ENCODE peak calls at places on chromosome 1, in nine cellular contexts. O, C, Z, D, N, W, A, K and P are unnamed samples.

GRCh38 chr1:150760003-150760402 is 5.6 kb downstream of the CTSS start:
- DNase-seq in O (no peak), N (no peak), A (no peak), Z (no peak), D (no peak), C (no peak), W (no peak), K (no peak), P (no peak)

GRCh38 chr1:117894078-117894477 is 35.3 kb downstream of the GDAP2 start:
- DNase-seq in W (no peak), O (no peak), A (no peak), Z (no peak), C (no peak), K (no peak), D (no peak), N (no peak), P (no peak)

GRCh38 chr1:11157867-11158266 is 31.3 kb upstream of the ANGPTL7 start:
- DNase-seq in O (no peak), K (peak; percentile 73), D (peak; percentile 88), W (peak; percentile 80), A (no peak), Z (peak; percentile 16), N (no peak), C (no peak), P (peak; percentile 85)

GRCh38 chr1:29379438-29380073 is 143.2 kb downstream of the PTPRU start:
- DNase-seq in D (peak; percentile 8), W (peak; percentile 73), C (no peak), K (no peak), A (no peak), Z (peak; percentile 55), N (no peak), O (no peak), P (no peak)

GRCh38 chr1:109610609-109611307 is 8.7 kb downstream of the GNAT2 start:
- DNase-seq in Z (no peak), D (peak; percentile 64), A (no peak), O (no peak), C (no peak), K (no peak), W (no peak), N (no peak), P (no peak)

GRCh38 chr1:174075245-174075692 is 53.1 kb upstream of the RC3H1 start:
- DNase-seq in C (no peak), N (no peak), K (no peak), Z (no peak), D (no peak), O (no peak), A (no peak), W (no peak), P (no peak)

GRCh38 chr1:155934933-155935590 is 849 bp upstream of the KHDC4 start:
- DNase-seq in A (no peak), O (peak; percentile 47), W (no peak), C (no peak), Z (no peak), N (no peak), K (no peak), D (no peak), P (no peak)

GRCh38 chr1:17189632-17190525 is 15.0 kb upstream of the PADI1 start:
- DNase-seq in D (peak; percentile 98), A (peak; percentile 96), Z (no peak), W (peak; percentile 79), C (no peak), O (no peak), K (peak; percentile 95), N (peak; percentile 23), P (peak; percentile 91)

GRCh38 chr1:4485398-4485797 is 169.0 kb upstream of the AJAP1 start:
- DNase-seq in O (no peak), A (no peak), D (no peak), C (no peak), Z (no peak), K (no peak), W (no peak), N (no peak), P (no peak)

GRCh38 chr1:25922633-25923567 is 16.7 kb upstream of the STMN1 start:
- DNase-seq in C (peak; percentile 29), O (peak; percentile 37), A (peak; percentile 48), N (peak; percentile 76), K (peak; percentile 63), Z (peak; percentile 54), D (peak; percentile 25), W (no peak), P (no peak)

GRCh38 chr1:107879338-107879737 is 85.6 kb downstream of the VAV3 start:
- DNase-seq in A (no peak), N (no peak), W (no peak), K (no peak), C (no peak), O (peak; percentile 59), Z (no peak), D (no peak), P (no peak)

GRCh38 chr1:119347858-119348257 is 20.7 kb upstream of the HAO2 start:
- DNase-seq in O (no peak), Z (no peak), W (peak; percentile 41), N (no peak), C (no peak), D (no peak), K (no peak), A (no peak), P (no peak)